ENCODE peak calls at places on chromosome 21, in seven cellular contexts. D, R, C, P, S, M and O are unnamed samples.

GRCh38 chr21:37563641-37564340 is 197.2 kb downstream of the DYRK1A start:
- DNase-seq in D (peak), R (peak), S (peak), P (peak), C (peak), M (peak), O (peak)

GRCh38 chr21:27759091-27759659 is 792.3 kb upstream of the ADAMTS5 start:
- DNase-seq in P (no peak), C (peak), D (peak), M (no peak), R (peak), S (no peak), O (peak)

GRCh38 chr21:31351438-31351837 is 7.4 kb upstream of the TIAM1 start:
- DNase-seq in R (peak), D (no peak), C (no peak), S (peak), M (no peak), P (no peak), O (no peak)

GRCh38 chr21:27813750-27814149 is 846.9 kb upstream of the ADAMTS5 start:
- DNase-seq in S (no peak), C (peak), P (no peak), M (no peak), R (no peak), D (no peak), O (no peak)

GRCh38 chr21:38499296-38499695 is 1.0 kb upstream of the ERG start:
- DNase-seq in R (no peak), C (no peak), M (no peak), P (no peak), S (no peak), D (no peak), O (no peak)

GRCh38 chr21:21764281-21764680 is 766.1 kb downstream of the NCAM2 start:
- DNase-seq in D (no peak), P (no peak), C (no peak), S (no peak), M (no peak), R (no peak), O (no peak)

GRCh38 chr21:28644762-28645161 is 347.9 kb downstream of the LTN1 start:
- DNase-seq in M (no peak), S (no peak), C (no peak), D (no peak), P (no peak), R (no peak), O (no peak)

GRCh38 chr21:17467829-17468228 is 45.0 kb upstream of the CXADR start:
- DNase-seq in D (no peak), S (no peak), P (no peak), C (no peak), M (no peak), R (peak), O (no peak)

GRCh38 chr21:42443876-42444744 is 40.4 kb downstream of the UBASH3A start:
- DNase-seq in S (no peak), D (no peak), C (no peak), P (no peak), R (no peak), M (no peak), O (no peak)

GRCh38 chr21:40166291-40166843 is 299.1 kb downstream of the PCP4 start:
- DNase-seq in S (no peak), M (no peak), D (no peak), R (peak), C (no peak), P (no peak), O (no peak)

GRCh38 chr21:37557261-37557950 is 190.8 kb downstream of the DYRK1A start:
- DNase-seq in D (no peak), M (no peak), S (no peak), C (no peak), P (no peak), R (peak), O (no peak)

GRCh38 chr21:16116798-16117197 is 387.0 kb downstream of the USP25 start:
- DNase-seq in D (no peak), R (no peak), P (no peak), M (no peak), S (no peak), C (no peak), O (no peak)

GRCh38 chr21:42653492-42654061 is at the start of gene PDE9A:
- DNase-seq in M (peak), D (peak), P (no peak), S (no peak), R (peak), C (peak), O (no peak)

GRCh38 chr21:39804264-39804663 is 59.3 kb downstream of the IGSF5 start:
- DNase-seq in C (no peak), D (no peak), S (no peak), P (no peak), M (no peak), R (no peak), O (no peak)

GRCh38 chr21:26116456-26117011 is 54.0 kb downstream of the APP start:
- DNase-seq in R (peak), D (no peak), P (no peak), S (no peak), C (no peak), M (no peak), O (no peak)

GRCh38 chr21:15730484-15731242 is 881 bp downstream of the USP25 start:
- DNase-seq in P (no peak), C (no peak), D (no peak), R (peak), M (no peak), S (no peak), O (no peak)

GRCh38 chr21:31781737-31782136 is 49.8 kb upstream of the SCAF4 start:
- DNase-seq in D (no peak), C (no peak), P (no peak), R (no peak), M (no peak), S (no peak), O (peak)

GRCh38 chr21:26939532-26940181 is 27.2 kb downstream of the ADAMTS5 start:
- DNase-seq in R (no peak), P (no peak), S (no peak), C (no peak), D (no peak), M (no peak), O (no peak)

GRCh38 chr21:17848228-17848627 is 29.1 kb upstream of the C21orf91 start:
- DNase-seq in D (peak), R (no peak), C (no peak), S (peak), P (no peak), M (no peak), O (no peak)

GRCh38 chr21:38999148-38999547 is 184.1 kb downstream of the PSMG1 start:
- DNase-seq in C (no peak), R (no peak), D (no peak), M (no peak), S (no peak), P (no peak), O (no peak)

GRCh38 chr21:43803558-43804300 is 14.4 kb downstream of the RRP1 start:
- DNase-seq in R (no peak), M (no peak), P (no peak), C (no peak), D (no peak), S (no peak), O (no peak)

GRCh38 chr21:43808367-43808766 is 19.0 kb downstream of the RRP1 start:
- DNase-seq in C (no peak), P (no peak), S (no peak), D (no peak), M (no peak), R (no peak), O (no peak)

GRCh38 chr21:43802713-43803313 is 13.4 kb downstream of the RRP1 start:
- DNase-seq in R (no peak), M (no peak), P (no peak), D (no peak), S (no peak), C (no peak), O (no peak)

GRCh38 chr21:43806017-43806710 is 16.8 kb downstream of the RRP1 start:
- DNase-seq in C (no peak), R (no peak), S (no peak), M (no peak), P (no peak), D (no peak), O (no peak)

GRCh38 chr21:43805275-43805800 is 16.0 kb downstream of the RRP1 start:
- DNase-seq in P (no peak), S (no peak), R (no peak), C (no peak), M (no peak), D (no peak), O (no peak)
- H3K27ac ChIP-seq in P (no peak), S (peak), R (no peak), C (no peak), M (no peak), D (no peak), O (no peak)

DNA sequence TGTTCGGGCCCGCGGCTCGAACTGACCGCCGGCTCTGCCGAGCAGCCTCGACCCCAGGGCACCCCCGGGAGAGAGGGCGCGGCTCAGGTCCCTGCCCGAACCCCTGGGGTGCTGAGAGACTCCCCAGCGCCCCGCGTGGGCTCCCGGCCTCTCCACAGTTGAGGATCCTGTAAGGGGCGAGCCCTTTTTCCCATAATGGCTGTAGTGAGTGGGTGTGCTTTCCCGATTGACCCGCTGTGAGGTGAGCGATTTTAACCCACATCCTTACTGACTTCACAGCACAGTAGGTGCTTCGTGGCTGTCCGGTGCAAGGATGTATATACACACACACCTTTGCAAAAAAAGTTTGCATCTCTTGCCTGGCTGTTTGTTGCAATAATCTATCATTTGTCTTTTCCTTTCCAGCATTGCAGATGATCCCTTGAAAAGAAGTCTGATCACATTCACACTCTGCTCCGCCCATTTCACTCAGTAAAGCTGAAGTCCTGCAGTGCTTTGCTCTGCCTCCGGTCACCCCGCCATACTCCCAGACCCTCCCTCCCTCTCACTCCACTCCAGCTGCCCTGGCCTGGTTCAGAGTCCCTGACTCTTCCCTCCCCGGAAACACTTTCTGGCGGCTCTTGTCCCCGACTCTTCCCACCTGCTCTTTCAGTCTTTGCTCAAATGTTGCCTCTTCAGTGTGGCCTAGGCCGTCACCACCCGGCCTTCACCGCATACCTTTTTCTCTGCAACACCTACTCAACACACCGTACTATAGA is 955 bp upstream of the UBE2G2 start:
- DNase-seq in S (peak), M (no peak), P (no peak), R (peak), D (no peak), C (no peak), O (no peak)
- H3K27ac ChIP-seq in S (peak), M (peak), P (peak), R (peak), D (no peak), C (peak), O (no peak)

GRCh38 chr21:34933609-34934345 is 115.3 kb downstream of the RUNX1 start:
- DNase-seq in C (no peak), P (no peak), R (no peak), S (no peak), M (peak), D (no peak), O (no peak)
- H3K27ac ChIP-seq in C (no peak), P (no peak), R (no peak), S (no peak), M (peak), D (no peak), O (no peak)

GRCh38 chr21:45324430-45325205 is 36.9 kb upstream of the POFUT2 start:
- DNase-seq in R (peak), S (no peak), C (peak), P (no peak), D (peak), M (no peak), O (no peak)
- H3K27ac ChIP-seq in R (no peak), S (peak), C (no peak), P (no peak), D (no peak), M (no peak), O (peak)

GRCh38 chr21:29657228-29657989 is 282.4 kb downstream of the GRIK1 start:
- DNase-seq in S (no peak), R (no peak), D (no peak), C (no peak), M (no peak), P (no peak), O (no peak)
- H3K27ac ChIP-seq in S (no peak), R (no peak), D (no peak), C (no peak), M (no peak), P (no peak), O (no peak)

GRCh38 chr21:33070921-33071877 is 1.3 kb downstream of the OLIG1 start:
- DNase-seq in R (peak), P (no peak), D (no peak), S (no peak), M (no peak), C (no peak), O (no peak)
- H3K27ac ChIP-seq in R (no peak), P (no peak), D (no peak), S (no peak), M (no peak), C (no peak), O (no peak)

GRCh38 chr21:43866659-43867331 is 1.8 kb downstream of the AGPAT3 start:
- DNase-seq in M (peak), P (no peak), C (no peak), D (peak), R (no peak), S (no peak), O (peak)
- H3K27ac ChIP-seq in M (peak), P (no peak), C (peak), D (no peak), R (no peak), S (peak), O (peak)

GRCh38 chr21:33974513-33975468 is 59.2 kb upstream of the ATP5PO start:
- DNase-seq in C (no peak), D (no peak), S (no peak), P (no peak), R (no peak), M (no peak), O (no peak)
- H3K27ac ChIP-seq in C (peak), D (no peak), S (no peak), P (no peak), R (no peak), M (peak), O (peak)